ENCODE peak calls at places on chromosomes 4 and X, in ten cellular contexts. X is stimulated activated CD4-positive, alpha-beta T cell treated with anti-CD3 and anti-CD28 coated beads, Interleukin-2, amount 100 ng/mL, for 24 hours; Z is caudate nucleus; Y is GM04504; Q is GM19239; M is bronchial epithelial cell; U is NCI-H1105; N is frontal cortex; K is AG04450; G is psoas muscle. C is an unnamed sample.

GRCh38 chrX:54482839-54483593 is 13.0 kb downstream of the FGD1 start:
- DNase-seq in K (no peak), Z (no peak), M (no peak), N (no peak), G (no peak), X (no peak), U (no peak), Q (no peak), Y (no peak), C (no peak)

GRCh38 chr4:187603093-187603395 is 392.5 kb upstream of the ZFP42 start:
- DNase-seq in X (no peak), K (peak), Q (no peak), M (no peak), Y (peak), G (no peak), U (no peak), Z (no peak), N (no peak), C (no peak)

GRCh38 chr4:78669453-78669852 is 106.7 kb upstream of the BMP2K start:
- DNase-seq in X (no peak), Y (no peak), U (no peak), K (no peak), N (no peak), Z (no peak), G (no peak), Q (no peak), M (no peak), C (no peak)

GRCh38 chrX:45710081-45710801 is 509.6 kb upstream of the DIPK2B start:
- DNase-seq in X (peak), Q (peak), K (peak), M (peak), Z (no peak), N (no peak), Y (peak), U (no peak), G (no peak), C (no peak)

GRCh38 chr4:10640535-10641159 is 43.9 kb downstream of the CLNK start:
- DNase-seq in G (no peak), M (no peak), X (no peak), Z (no peak), N (no peak), U (no peak), Q (no peak), K (no peak), Y (no peak), C (no peak)

GRCh38 chr4:176359590-176359989 is 39.8 kb downstream of the SPCS3 start:
- DNase-seq in Y (peak), M (no peak), N (no peak), Z (no peak), U (no peak), X (no peak), Q (no peak), K (peak), G (no peak), C (no peak)

GRCh38 chrX:108312938-108313337 is 125.3 kb downstream of the COL4A6 start:
- DNase-seq in Y (peak), N (no peak), K (no peak), G (peak), Q (no peak), M (peak), U (peak), X (no peak), Z (no peak), C (peak)

GRCh38 chr4:187312299-187312698 is 588.6 kb upstream of the FAT1 start:
- DNase-seq in U (no peak), X (no peak), Y (no peak), K (no peak), N (no peak), M (no peak), G (no peak), Z (no peak), Q (no peak), C (no peak)

GRCh38 chrX:100652266-100652665 is 8.3 kb downstream of the SRPX2 start:
- DNase-seq in Q (no peak), Y (no peak), N (no peak), G (no peak), U (no peak), Z (no peak), M (no peak), X (no peak), K (no peak), C (no peak)

GRCh38 chrX:118324588-118324987 is 21.3 kb upstream of the WDR44 start:
- DNase-seq in Y (no peak), M (no peak), Q (no peak), N (no peak), X (no peak), Z (no peak), G (no peak), U (no peak), K (no peak), C (no peak)

GRCh38 chrX:107442914-107443527 is 6.4 kb upstream of the FRMPD3 start:
- DNase-seq in M (no peak), G (no peak), K (no peak), Y (no peak), U (no peak), Z (no peak), X (no peak), Q (no peak), N (no peak), C (no peak)

GRCh38 chr4:27666943-27667342 is 806.3 kb downstream of the STIM2 start:
- DNase-seq in Y (no peak), X (no peak), U (no peak), N (no peak), Z (no peak), G (no peak), M (peak), K (no peak), Q (no peak), C (no peak)

GRCh38 chrX:49879656-49880277 is 483 bp downstream of the USP27X start:
- DNase-seq in M (no peak), U (no peak), X (no peak), G (no peak), K (no peak), N (no peak), Y (no peak), Z (peak), Q (peak), C (no peak)

GRCh38 chr4:42671431-42672194 is 14.7 kb upstream of the ATP8A1 start:
- DNase-seq in M (no peak), N (no peak), K (no peak), U (no peak), Q (no peak), X (peak), G (no peak), Y (no peak), Z (no peak), C (no peak)

GRCh38 chrX:5632061-5632614 is 596.5 kb downstream of the NLGN4X start:
- DNase-seq in G (no peak), Z (no peak), N (no peak), X (no peak), U (no peak), Y (no peak), Q (no peak), M (no peak), K (no peak), C (no peak)

GRCh38 chr4:10457255-10457801 is at the start of gene ZNF518B:
- DNase-seq in N (peak), Z (peak), K (no peak), M (peak), Y (peak), U (no peak), X (peak), Q (peak), G (peak), C (peak)

GRCh38 chrX:96410927-96411326 is 273.7 kb upstream of the DIAPH2 start:
- DNase-seq in M (no peak), K (no peak), X (no peak), Y (no peak), Q (no peak), Z (no peak), N (no peak), U (no peak), G (no peak), C (no peak)

GRCh38 chr4:31516520-31516919 is 796.4 kb downstream of the PCDH7 start:
- DNase-seq in Z (no peak), M (peak), X (no peak), Y (no peak), G (no peak), Q (no peak), U (no peak), K (no peak), N (no peak), C (no peak)

GRCh38 chrX:84224741-84225140 is 36.7 kb upstream of the RPS6KA6 start:
- DNase-seq in Q (no peak), Z (no peak), M (no peak), X (no peak), U (no peak), Y (no peak), N (no peak), G (no peak), K (no peak), C (no peak)

GRCh38 chr4:162274354-162274753 is 110.6 kb upstream of the FSTL5 start:
- DNase-seq in G (no peak), K (no peak), U (no peak), N (no peak), M (peak), Y (no peak), Q (no peak), Z (no peak), X (no peak), C (no peak)

GRCh38 chrX:109954955-109955354 is 48.0 kb upstream of the TMEM164 start:
- DNase-seq in U (no peak), Q (no peak), G (no peak), X (no peak), N (no peak), Y (no peak), Z (no peak), K (no peak), M (peak), C (no peak)

GRCh38 chr4:80183196-80184052 is 13.9 kb upstream of the PRDM8 start:
- DNase-seq in X (no peak), Z (no peak), N (peak), M (no peak), U (no peak), Q (no peak), Y (no peak), G (peak), K (no peak), C (peak)

GRCh38 chr4:53928825-53929224 is 135.6 kb downstream of the CHIC2 start:
- DNase-seq in M (peak), G (no peak), K (peak), Z (no peak), Y (no peak), X (no peak), Q (no peak), N (no peak), U (no peak), C (no peak)

C was measured in heart left ventricle.